ENCODE peak calls at places on chromosome 22, in eight cellular contexts. J is spleen, N is fibroblast of lung, U is lung, C is neural progenitor cell, O is left ventricle myocardium inferior, Q is psoas muscle, P is sigmoid colon. S is an unnamed sample.

GRCh38 chr22:24501366-24502005 is 6.4 kb downstream of the UPB1 start:
- DNase-seq in Q (no peak), O (no peak), P (no peak), U (no peak), J (peak; percentile 41), C (peak; percentile 52), N (no peak), S (no peak)

GRCh38 chr22:39114157-39114511 is 17.1 kb downstream of the APOBEC3H start:
- DNase-seq in P (no peak), Q (peak; percentile 6), U (no peak), O (no peak), J (no peak), C (peak; percentile 58), N (no peak), S (no peak)

GRCh38 chr22:34914871-34915270 is 151.1 kb upstream of the ISX start:
- DNase-seq in U (no peak), C (peak; percentile 4), P (no peak), J (no peak), Q (no peak), N (peak; percentile 31), O (no peak), S (no peak)

GRCh38 chr22:32341122-32341740 is 16.4 kb upstream of the RFPL3 start:
- DNase-seq in U (no peak), C (peak; percentile 82), N (peak; percentile 18), J (no peak), P (no peak), O (no peak), Q (no peak), S (no peak)

GRCh38 chr22:48804811-48805301 is 1022.8 kb downstream of the BRD1 start:
- DNase-seq in Q (no peak), J (peak; percentile 58), U (no peak), O (no peak), P (no peak), C (no peak), N (peak; percentile 1), S (no peak)

GRCh38 chr22:43017525-43018290 is 2.8 kb upstream of the PACSIN2 start:
- DNase-seq in J (no peak), C (no peak), N (no peak), U (peak; percentile 82), Q (no peak), O (no peak), P (no peak), S (no peak)

GRCh38 chr22:19806213-19807160 is 45.9 kb downstream of the TBX1 start:
- DNase-seq in C (no peak), O (peak; percentile 12), U (peak; percentile 74), P (peak; percentile 70), N (peak; percentile 38), Q (peak; percentile 52), J (peak; percentile 70), S (no peak)

GRCh38 chr22:45993143-45993692 is 16.3 kb upstream of the WNT7B start:
- DNase-seq in O (no peak), C (no peak), J (no peak), N (no peak), Q (no peak), P (no peak), U (no peak), S (no peak)

GRCh38 chr22:38259370-38259769 is 13.4 kb downstream of the TMEM184B start:
- DNase-seq in C (no peak), O (no peak), P (no peak), N (no peak), Q (no peak), U (no peak), J (no peak), S (no peak)

GRCh38 chr22:40203568-40203967 is 25.8 kb downstream of the TNRC6B start:
- DNase-seq in Q (no peak), J (no peak), P (no peak), C (no peak), N (no peak), O (no peak), U (no peak), S (no peak)

GRCh38 chr22:40206561-40206960 is 28.8 kb downstream of the TNRC6B start:
- DNase-seq in O (no peak), Q (no peak), U (no peak), J (no peak), C (no peak), N (no peak), P (no peak), S (no peak)

GRCh38 chr22:40200795-40201194 is 23.1 kb downstream of the TNRC6B start:
- DNase-seq in U (no peak), O (no peak), P (no peak), J (no peak), C (no peak), N (no peak), Q (no peak), S (no peak)

GRCh38 chr22:40202225-40202944 is 24.7 kb downstream of the TNRC6B start:
- DNase-seq in U (no peak), N (no peak), O (no peak), J (no peak), C (no peak), P (no peak), Q (no peak), S (no peak)

GRCh38 chr22:40204331-40205116 is 26.8 kb downstream of the TNRC6B start:
- DNase-seq in O (peak; percentile 25), U (no peak), Q (no peak), J (no peak), C (no peak), P (no peak), N (peak; percentile 72), S (no peak)
- TF ChIP-seq CTCF in O (no peak), U (no peak), Q (no peak), J (no peak), C (no peak), P (no peak), N (no peak), S (no peak)

DNA sequence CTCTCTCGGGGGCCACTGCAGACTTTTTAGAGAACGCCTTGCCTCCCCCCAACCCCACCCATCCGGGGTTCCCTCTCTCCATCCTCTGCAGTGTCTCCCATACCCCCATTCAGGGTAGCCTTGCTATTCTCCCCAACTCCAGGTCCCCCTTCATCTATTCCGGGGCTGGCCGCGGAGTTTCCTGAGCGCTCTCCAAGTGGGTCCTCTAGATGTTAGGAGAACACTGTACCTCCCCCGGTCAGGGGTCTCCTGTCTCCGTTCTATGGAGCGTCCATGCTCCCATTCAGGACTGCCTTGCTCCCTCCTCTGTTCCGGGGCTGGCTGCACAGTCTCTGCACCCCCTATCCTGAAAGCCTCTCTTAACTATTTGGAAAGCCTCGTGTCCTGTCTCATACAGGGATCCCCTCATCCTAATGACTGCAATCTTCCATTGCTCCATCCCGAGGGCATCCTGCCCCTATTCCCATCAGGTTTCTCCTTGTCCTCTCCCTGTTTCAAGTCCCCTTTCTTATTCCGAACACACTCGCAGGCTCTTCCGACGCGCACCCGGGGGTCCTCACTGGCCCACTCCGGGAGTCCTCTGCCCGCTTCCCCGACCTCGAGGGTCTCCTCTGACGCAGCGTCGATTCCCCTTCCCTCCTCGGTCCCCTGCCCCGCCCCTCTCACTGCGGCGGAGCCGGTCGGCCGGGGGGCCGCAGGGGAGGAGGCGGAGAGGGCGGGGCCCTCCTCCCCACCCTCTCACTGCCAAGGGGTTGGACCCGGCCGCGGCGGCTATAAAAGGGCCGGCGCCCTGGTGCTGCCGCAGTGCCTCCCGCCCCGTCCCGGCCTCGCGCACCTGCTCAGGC is at the start of gene NEFH:
- DNase-seq in Q (no peak), C (peak; percentile 56), N (no peak), O (no peak), J (no peak), U (no peak), P (no peak), S (no peak)
- H3K4me3 ChIP-seq in Q (peak within 1 kb of the TSS; percentile 42), C (peak within 1 kb of the TSS; percentile 28), N (no peak within 1 kb of the TSS), O (peak within 1 kb of the TSS; percentile 48), J (peak within 1 kb of the TSS; percentile 37), U (no peak within 1 kb of the TSS), P (no peak within 1 kb of the TSS), S (no peak within 1 kb of the TSS)

DNA sequence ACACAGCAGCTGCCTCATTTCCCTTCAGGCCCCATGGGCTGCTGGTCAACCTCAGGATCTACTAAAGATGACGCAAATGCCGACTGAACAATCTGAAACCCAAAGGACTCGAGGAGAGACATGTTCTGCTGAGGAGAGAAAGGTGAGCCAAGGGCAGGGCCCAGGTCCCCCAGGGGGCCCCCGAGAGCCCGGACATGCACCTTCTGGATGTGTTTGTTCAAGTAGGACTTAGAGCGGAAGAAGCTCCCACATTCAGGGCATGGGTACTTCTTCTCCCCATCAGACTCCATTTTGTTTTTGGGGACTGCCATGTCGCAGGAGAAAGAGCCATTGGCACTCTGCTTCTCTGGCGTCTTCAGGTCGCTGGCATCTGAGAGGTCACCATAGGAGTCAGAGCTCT is 19.3 kb downstream of the PATZ1 start:
- DNase-seq in J (no peak), O (no peak), Q (no peak), N (no peak), C (no peak), U (no peak), P (no peak), S (no peak)
- H3K36me3 ChIP-seq in J (peaks cover 99% of the 10 kb centered on the region), O (peaks cover 78% of the 10 kb centered on the region), Q (peaks cover 76% of the 10 kb centered on the region), N (peaks cover 3% of the 10 kb centered on the region), C (peaks cover 4% of the 10 kb centered on the region), U (peaks cover 9% of the 10 kb centered on the region), P (peaks cover 27% of the 10 kb centered on the region), S (peaks cover 27% of the 10 kb centered on the region)

DNA sequence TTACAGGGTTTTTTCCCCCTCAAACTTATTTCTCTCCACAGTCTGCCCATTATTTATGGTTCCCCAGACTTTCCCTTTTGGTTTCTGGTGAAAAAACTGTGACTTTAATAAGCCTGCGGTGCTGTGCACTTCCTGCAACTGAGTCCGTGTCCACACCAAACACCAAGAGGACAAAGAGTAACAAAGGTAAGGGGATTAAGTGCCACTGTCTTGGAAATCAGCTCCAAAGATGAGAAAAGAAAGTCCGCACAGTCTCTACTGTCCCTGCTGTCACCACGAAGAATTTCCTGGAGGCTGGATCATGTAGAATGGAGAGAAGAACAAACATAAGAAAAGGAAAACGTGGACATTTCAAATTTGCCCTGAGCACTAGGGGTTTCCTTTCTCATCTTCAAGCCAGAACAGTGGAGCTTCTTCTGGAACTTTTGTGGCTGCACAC is 17.9 kb upstream of the PRAME start:
- DNase-seq in N (no peak), Q (no peak), J (no peak), U (no peak), P (no peak), O (no peak), C (no peak), S (no peak)
- TF ChIP-seq CTCF in N (no peak), Q (no peak), J (no peak), U (no peak), P (no peak), O (no peak), C (no peak), S (no peak)

S was measured in GM06990.